ENCODE peak calls at places on chromosome 2, in four cellular contexts. N, G, K and I are unnamed samples. For H4K20me1 and H3K36me3, the result is how much of the 10 kb centered on the place peaks cover.

GRCh38 chr2:26861610-26862224 is 13.8 kb downstream of the DPYSL5 start:
- DNase-seq in N (no peak), G (no peak), K (no peak), I (no peak)

GRCh38 chr2:53600835-53601234 is 166.8 kb upstream of the CHAC2 start:
- DNase-seq in N (no peak), G (no peak), K (no peak), I (no peak)

GRCh38 chr2:119659601-119660342 is 19.2 kb upstream of the TMEM177 start:
- DNase-seq in N (peak), G (peak), K (peak), I (peak)

GRCh38 chr2:189940913-189941312 is 121.6 kb downstream of the MSTN start:
- DNase-seq in N (no peak), G (no peak), K (no peak), I (no peak)

GRCh38 chr2:62303818-62304217 is 107.9 kb downstream of the B3GNT2 start:
- DNase-seq in N (no peak), G (no peak), K (no peak), I (no peak)

GRCh38 chr2:6053711-6054393 is 361.7 kb downstream of the SOX11 start:
- DNase-seq in N (no peak), G (peak), K (no peak), I (no peak)

GRCh38 chr2:36919041-36919837 is 47.1 kb downstream of the STRN start:
- DNase-seq in N (no peak), G (peak), K (no peak), I (peak)

GRCh38 chr2:23636412-23636811 is 251.4 kb downstream of the KLHL29 start:
- DNase-seq in N (no peak), G (peak), K (no peak), I (no peak)

GRCh38 chr2:1162768-1163584 is 212.3 kb downstream of the SNTG2 start:
- DNase-seq in N (peak), G (no peak), K (no peak), I (no peak)

GRCh38 chr2:68237404-68237803 is 14.9 kb downstream of the PPP3R1 start:
- DNase-seq in N (no peak), G (no peak), K (no peak), I (no peak)

GRCh38 chr2:68236876-68237275 is 15.5 kb downstream of the PPP3R1 start:
- DNase-seq in N (no peak), G (no peak), K (no peak), I (no peak)

GRCh38 chr2:68238955-68239822 is 13.1 kb downstream of the PPP3R1 start:
- DNase-seq in N (no peak), G (no peak), K (no peak), I (no peak)

GRCh38 chr2:68236080-68236734 is 16.1 kb downstream of the PPP3R1 start:
- DNase-seq in N (no peak), G (no peak), K (no peak), I (no peak)

GRCh38 chr2:68237976-68238580 is 14.3 kb downstream of the PPP3R1 start:
- DNase-seq in N (no peak), G (no peak), K (no peak), I (no peak)
- H4K20me1 ChIP-seq in N (half or more), G (half or more), K (half or more), I (half or more)

DNA sequence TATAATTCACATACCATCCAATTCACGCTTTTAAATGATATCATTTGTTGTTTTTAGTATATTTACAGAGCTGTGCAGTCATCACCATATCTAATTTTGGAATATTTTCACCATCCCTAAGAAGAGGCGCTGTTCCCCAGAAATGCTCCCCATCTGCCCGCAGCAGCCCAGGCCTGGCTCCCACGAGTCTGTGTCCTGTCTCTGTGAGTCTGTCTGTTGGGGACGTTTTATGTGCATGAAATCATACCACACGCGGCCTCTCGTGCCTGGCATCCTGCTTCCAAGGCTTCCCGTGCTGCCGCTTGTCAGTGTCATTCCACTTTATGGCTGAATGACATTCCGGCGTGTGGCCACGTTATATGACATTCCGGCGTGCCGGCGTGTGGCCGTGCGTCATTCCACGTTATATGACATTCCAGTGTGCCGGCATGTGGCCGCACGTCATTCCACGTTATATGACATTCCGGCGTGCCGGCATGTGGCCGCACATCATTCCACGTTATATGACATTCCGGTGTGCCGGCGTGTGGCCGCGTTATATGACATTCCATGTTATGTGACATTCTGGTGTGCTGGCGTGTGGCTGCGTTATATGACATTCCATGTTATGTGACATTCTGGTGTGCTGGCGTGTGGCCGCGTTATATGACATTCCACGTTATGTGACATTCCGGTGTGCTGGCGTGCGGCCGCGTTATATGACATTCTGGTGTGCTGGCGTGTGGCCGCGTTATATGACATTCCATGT is 276.4 kb downstream of the TWIST2 start:
- DNase-seq in N (no peak), G (no peak), K (no peak), I (no peak)
- H3K36me3 ChIP-seq in N (under half), G (under half), K (under half), I (under half)

GRCh38 chr2:191183081-191183480 is 32.3 kb upstream of the STAT4 start:
- DNase-seq in N (no peak), G (no peak), K (no peak), I (no peak)

GRCh38 chr2:191187105-191187829 is 36.5 kb upstream of the STAT4 start:
- DNase-seq in N (no peak), G (no peak), K (no peak), I (no peak)

GRCh38 chr2:191183516-191183915 is 32.7 kb upstream of the STAT4 start:
- DNase-seq in N (no peak), G (no peak), K (no peak), I (no peak)

GRCh38 chr2:191180712-191181111 is 29.9 kb upstream of the STAT4 start:
- DNase-seq in N (no peak), G (no peak), K (no peak), I (no peak)

DNA sequence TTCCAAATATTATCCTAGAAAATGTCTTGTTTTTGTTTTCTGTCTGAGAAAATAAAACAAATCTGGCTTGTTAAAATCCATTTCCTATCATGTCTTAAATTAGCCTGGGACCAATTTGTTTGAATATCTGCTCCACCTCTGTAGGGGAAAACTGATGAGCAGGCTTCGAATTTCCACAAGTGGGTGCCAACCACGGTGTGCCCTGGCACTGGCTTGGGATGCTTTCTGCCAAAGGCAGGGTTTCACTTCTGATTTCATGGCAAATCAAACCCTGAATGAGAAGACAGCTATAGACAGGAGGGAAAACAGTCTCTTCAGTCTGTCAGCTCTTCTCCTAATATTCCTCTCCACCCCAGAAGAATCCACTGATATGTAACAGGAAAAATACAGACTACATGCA is 33.7 kb upstream of the STAT4 start:
- DNase-seq in N (no peak), G (no peak), K (no peak), I (no peak)
- H2AFZ ChIP-seq in N (no peak), G (no peak), K (no peak), I (no peak)

GRCh38 chr2:99480390-99480789 is 9.4 kb downstream of the REV1 start:
- DNase-seq in N (no peak), G (no peak), K (no peak), I (peak)

GRCh38 chr2:99478632-99479031 is 11.2 kb downstream of the REV1 start:
- DNase-seq in N (peak), G (no peak), K (no peak), I (no peak)

GRCh38 chr2:99484205-99484604 is 5.6 kb downstream of the REV1 start:
- DNase-seq in N (no peak), G (no peak), K (no peak), I (no peak)

GRCh38 chr2:99481527-99481926 is 8.3 kb downstream of the REV1 start:
- DNase-seq in N (no peak), G (no peak), K (no peak), I (no peak)

DNA sequence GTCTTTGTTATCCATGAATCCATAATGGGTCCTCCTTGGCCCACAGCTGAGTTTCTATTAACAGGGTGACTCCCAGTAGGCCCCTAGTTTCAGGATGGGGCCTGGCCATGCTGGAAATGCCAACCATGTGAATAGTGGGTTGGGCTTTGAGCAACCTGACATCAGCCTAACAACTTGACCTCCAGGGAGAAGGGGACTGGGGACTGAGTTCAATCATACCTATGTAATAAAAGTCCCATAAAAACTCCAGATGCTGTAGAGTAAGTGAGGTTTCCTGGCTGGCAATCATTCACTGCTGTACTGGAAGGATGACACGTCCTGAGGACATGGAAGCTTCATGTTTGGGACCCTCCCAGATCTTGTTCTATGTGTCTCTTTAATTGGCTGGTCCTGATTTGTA is 7.9 kb downstream of the REV1 start:
- DNase-seq in N (no peak), G (peak), K (no peak), I (peak)
- H4K20me1 ChIP-seq in N (under half), G (under half), K (under half), I (half or more)

GRCh38 chr2:43925431-43925830 is 70.4 kb downstream of the LRPPRC start:
- DNase-seq in N (no peak), G (no peak), K (no peak), I (no peak)
- H3K36me3 ChIP-seq in N (half or more), G (half or more), K (half or more), I (under half)

GRCh38 chr2:142585785-142586184 is 291.7 kb upstream of the KYNU start:
- DNase-seq in N (no peak), G (no peak), K (no peak), I (no peak)
- H2AFZ ChIP-seq in N (no peak), G (no peak), K (no peak), I (no peak)

GRCh38 chr2:69381337-69381737 is 5.7 kb downstream of the GFPT1 start:
- DNase-seq in N (no peak), G (no peak), K (no peak), I (no peak)

GRCh38 chr2:69384618-69385081 is 2.4 kb downstream of the GFPT1 start:
- DNase-seq in N (no peak), G (no peak), K (no peak), I (no peak)

GRCh38 chr2:69383178-69383812 is 3.7 kb downstream of the GFPT1 start:
- DNase-seq in N (no peak), G (no peak), K (no peak), I (no peak)

GRCh38 chr2:69380072-69380917 is 6.7 kb downstream of the GFPT1 start:
- DNase-seq in N (no peak), G (no peak), K (no peak), I (no peak)

GRCh38 chr2:69382547-69382946 is 4.5 kb downstream of the GFPT1 start:
- DNase-seq in N (no peak), G (no peak), K (no peak), I (no peak)
- H4K20me1 ChIP-seq in N (under half), G (under half), K (under half), I (half or more)

GRCh38 chr2:239072786-239073185 is 224.9 kb downstream of the TWIST2 start:
- DNase-seq in N (no peak), G (no peak), K (no peak), I (no peak)
- H3K36me3 ChIP-seq in N (under half), G (under half), K (under half), I (under half)

DNA sequence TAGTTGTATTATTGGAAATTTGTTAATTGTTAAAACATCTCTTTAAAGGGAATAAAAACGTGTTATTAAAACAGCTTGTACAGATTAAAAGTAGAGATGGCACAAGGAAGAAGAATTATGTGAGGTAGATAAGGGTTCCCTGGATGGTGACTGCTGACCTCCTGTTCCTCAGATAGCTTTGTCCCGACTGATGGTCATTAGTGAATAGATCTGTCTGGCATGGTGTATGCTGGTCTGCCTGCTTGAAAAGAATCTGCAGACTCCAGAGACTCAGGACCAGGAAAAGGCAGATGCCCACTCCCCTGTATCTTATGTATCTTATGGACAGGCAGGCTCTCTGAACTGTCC is 5.6 kb upstream of the FARP2 start:
- DNase-seq in N (no peak), G (no peak), K (no peak), I (no peak)
- H2AFZ ChIP-seq in N (no peak), G (no peak), K (no peak), I (no peak)